ENCODE peak calls at places on chromosomes 6 and 20, in eight cellular contexts. F, W, D, L, E, H, R and U are unnamed samples.

GRCh38 chr6:159977242-159978214 is 8.6 kb downstream of the IGF2R start:
- DNase-seq in F (no peak), W (no peak), D (peak), L (no peak), E (no peak), H (no peak), R (no peak), U (no peak)

GRCh38 chr6:163335056-163335455 is 79.5 kb upstream of the QKI start:
- DNase-seq in F (no peak), W (no peak), D (no peak), L (no peak), E (no peak), H (no peak), R (no peak), U (no peak)

GRCh38 chr6:165571721-165572132 is 91.3 kb downstream of the PDE10A start:
- DNase-seq in F (no peak), W (peak), D (no peak), L (no peak), E (no peak), H (no peak), R (no peak), U (no peak)

GRCh38 chr6:162123797-162124196 is 603.8 kb downstream of the PRKN start:
- DNase-seq in F (no peak), W (no peak), D (peak), L (no peak), E (no peak), H (no peak), R (no peak), U (no peak)

GRCh38 chr6:109060585-109060984 is 34.1 kb downstream of the SESN1 start:
- DNase-seq in F (no peak), W (no peak), D (no peak), L (no peak), E (no peak), H (no peak), R (no peak), U (no peak)

GRCh38 chr20:48329676-48330644 is 497.8 kb downstream of the PREX1 start:
- DNase-seq in F (no peak), W (no peak), D (no peak), L (no peak), E (no peak), H (peak), R (peak), U (no peak)

GRCh38 chr6:119343167-119343566 is 6.4 kb downstream of the MAN1A1 start:
- DNase-seq in F (no peak), W (no peak), D (no peak), L (no peak), E (no peak), H (no peak), R (no peak), U (no peak)

GRCh38 chr20:11379257-11380011 is 538.3 kb upstream of the BTBD3 start:
- DNase-seq in F (no peak), W (peak), D (peak), L (no peak), E (no peak), H (no peak), R (no peak), U (no peak)

GRCh38 chr20:2302369-2302768 is 6.6 kb downstream of the TGM3 start:
- DNase-seq in F (no peak), W (no peak), D (no peak), L (no peak), E (no peak), H (peak), R (no peak), U (no peak)

GRCh38 chr6:84410377-84410776 is 182.9 kb upstream of the CEP162 start:
- DNase-seq in F (no peak), W (no peak), D (no peak), L (no peak), E (no peak), H (no peak), R (no peak), U (no peak)

GRCh38 chr6:6105472-6106036 is 98.8 kb upstream of the NRN1 start:
- DNase-seq in F (no peak), W (no peak), D (no peak), L (no peak), E (no peak), H (no peak), R (no peak), U (no peak)

GRCh38 chr20:63847374-63848002 is 13.8 kb upstream of the ABHD16B start:
- DNase-seq in F (no peak), W (no peak), D (peak), L (no peak), E (no peak), H (peak), R (no peak), U (no peak)

GRCh38 chr6:105402090-105402980 is 547 bp downstream of the PREP start:
- DNase-seq in F (no peak), W (peak), D (peak), L (no peak), E (peak), H (peak), R (peak), U (no peak)

GRCh38 chr6:49946835-49947234 is 17.1 kb downstream of the DEFB114 start:
- DNase-seq in F (no peak), W (no peak), D (no peak), L (no peak), E (no peak), H (no peak), R (no peak), U (no peak)

GRCh38 chr6:150667977-150668716 is 68.5 kb downstream of the PLEKHG1 start:
- DNase-seq in F (peak), W (peak), D (peak), L (peak), E (peak), H (peak), R (peak), U (no peak)

GRCh38 chr20:51129201-51129671 is 106.3 kb upstream of the KCNG1 start:
- DNase-seq in F (no peak), W (no peak), D (no peak), L (no peak), E (peak), H (no peak), R (no peak), U (no peak)

GRCh38 chr6:168025831-168026325 is 28.4 kb downstream of the KIF25 start:
- DNase-seq in F (no peak), W (peak), D (no peak), L (no peak), E (no peak), H (no peak), R (no peak), U (no peak)

GRCh38 chr6:158911746-158912158 is 88.2 kb downstream of the RSPH3 start:
- DNase-seq in F (no peak), W (no peak), D (no peak), L (no peak), E (no peak), H (no peak), R (no peak), U (no peak)

GRCh38 chr6:109174911-109175310 is 79.6 kb downstream of the CEP57L1 start:
- DNase-seq in F (no peak), W (no peak), D (no peak), L (no peak), E (no peak), H (no peak), R (no peak), U (no peak)

GRCh38 chr6:41986339-41986738 is 44.7 kb upstream of the CCND3 start:
- DNase-seq in F (no peak), W (no peak), D (no peak), L (no peak), E (no peak), H (no peak), R (no peak), U (no peak)

GRCh38 chr6:16953905-16954304 is 147.9 kb upstream of the STMND1 start:
- DNase-seq in F (no peak), W (no peak), D (no peak), L (no peak), E (no peak), H (no peak), R (no peak), U (no peak)

GRCh38 chr20:48012401-48012974 is 227.2 kb upstream of the SULF2 start:
- DNase-seq in F (no peak), W (peak), D (no peak), L (no peak), E (no peak), H (peak), R (no peak), U (no peak)

DNA sequence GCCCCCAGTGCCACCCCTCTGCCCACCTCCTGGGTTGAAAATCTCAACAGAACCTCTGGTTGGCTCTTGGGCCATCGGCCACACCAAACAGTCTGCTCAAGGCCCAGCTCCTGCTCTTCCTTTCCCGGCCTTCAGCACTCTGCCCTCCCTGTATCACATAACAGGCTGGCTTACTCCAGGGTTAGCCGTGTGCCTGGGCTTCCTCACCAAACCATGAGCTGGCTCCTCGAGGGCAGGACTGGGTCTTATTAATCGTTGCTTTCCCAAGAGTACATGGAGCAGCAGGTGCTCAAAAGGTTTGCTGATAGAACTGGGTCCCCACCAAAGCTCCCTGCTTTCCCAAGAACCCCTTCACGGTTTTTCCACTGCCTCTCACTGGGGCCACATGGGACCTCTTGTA is 12.7 kb upstream of the FAM83C start:
- DNase-seq in F (no peak), W (no peak), D (no peak), L (no peak), E (no peak), H (no peak), R (peak), U (no peak)
- H3K27ac ChIP-seq in F (no peak), W (peak), D (peak), L (no peak), E (peak), H (peak), R (peak), U (no peak)

DNA sequence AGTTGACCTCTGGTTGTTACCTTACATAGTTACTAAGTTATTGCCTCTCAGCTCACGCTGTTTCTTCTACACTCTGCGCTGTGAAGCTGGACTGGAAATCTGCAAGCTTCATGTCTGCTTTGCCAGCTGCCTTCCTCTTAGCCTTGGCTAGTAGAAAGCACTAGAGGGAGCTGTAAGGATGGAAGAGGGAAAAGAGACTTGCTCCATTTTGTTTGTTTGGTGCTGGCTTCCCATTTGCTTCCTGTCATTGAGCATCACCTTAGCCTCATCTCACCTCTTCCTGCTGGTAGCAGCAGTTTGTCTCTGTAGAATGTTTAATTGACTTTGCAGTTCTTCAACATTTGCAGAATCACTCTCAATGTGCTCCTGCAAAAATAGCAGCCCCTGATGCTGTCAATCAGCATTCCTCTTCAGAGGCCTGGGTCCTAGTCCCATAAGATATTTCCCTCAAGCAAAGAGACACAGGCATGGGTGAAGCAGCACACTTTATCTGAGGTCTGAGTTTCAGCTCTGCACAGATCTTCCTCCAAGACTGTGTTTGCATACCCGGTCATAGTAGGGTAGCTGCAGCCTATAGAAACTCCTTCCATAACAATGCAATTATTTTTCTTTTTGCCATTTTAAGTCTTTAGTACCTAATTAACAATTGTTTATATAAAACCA is 302.2 kb upstream of the EPHA7 start:
- DNase-seq in F (no peak), W (peak), D (no peak), L (no peak), E (no peak), H (no peak), R (no peak), U (no peak)
- TF ChIP-seq CTCF in F (peak), W (peak), D (no peak), L (no peak), E (peak), H (no peak), R (no peak), U (no peak)

GRCh38 chr6:9986273-9986672 is 428.6 kb downstream of the TFAP2A start:
- DNase-seq in F (no peak), W (no peak), D (no peak), L (no peak), E (no peak), H (no peak), R (no peak), U (no peak)
- H3K27ac ChIP-seq in F (no peak), W (no peak), D (no peak), L (no peak), E (no peak), H (no peak), R (no peak), U (no peak)

GRCh38 chr6:31629014-31629413 is 8.5 kb downstream of the PRRC2A start:
- DNase-seq in F (no peak), W (no peak), D (no peak), L (no peak), E (no peak), H (no peak), R (no peak), U (no peak)

GRCh38 chr6:31631209-31631608 is 10.7 kb downstream of the PRRC2A start:
- DNase-seq in F (no peak), W (no peak), D (no peak), L (no peak), E (no peak), H (no peak), R (no peak), U (no peak)

GRCh38 chr6:31626952-31627351 is 6.4 kb downstream of the PRRC2A start:
- DNase-seq in F (no peak), W (no peak), D (no peak), L (no peak), E (no peak), H (no peak), R (no peak), U (no peak)

GRCh38 chr6:31630177-31630934 is 9.8 kb downstream of the PRRC2A start:
- DNase-seq in F (no peak), W (no peak), D (no peak), L (no peak), E (no peak), H (no peak), R (no peak), U (no peak)

GRCh38 chr6:31627690-31628287 is 7.3 kb downstream of the PRRC2A start:
- DNase-seq in F (no peak), W (no peak), D (no peak), L (no peak), E (no peak), H (no peak), R (no peak), U (no peak)
- TF ChIP-seq CTCF in F (no peak), W (no peak), D (no peak), L (no peak), E (no peak), H (no peak), R (no peak), U (no peak)

GRCh38 chr20:24207803-24208300 is 219.3 kb upstream of the GGTLC1 start:
- DNase-seq in F (no peak), W (no peak), D (no peak), L (no peak), E (no peak), H (no peak), R (no peak), U (no peak)

GRCh38 chr20:24208652-24209051 is 220.1 kb upstream of the GGTLC1 start:
- DNase-seq in F (no peak), W (no peak), D (no peak), L (no peak), E (no peak), H (no peak), R (no peak), U (no peak)

GRCh38 chr20:24211972-24212371 is 223.4 kb upstream of the GGTLC1 start:
- DNase-seq in F (no peak), W (no peak), D (no peak), L (no peak), E (no peak), H (no peak), R (no peak), U (no peak)

GRCh38 chr20:24206995-24207394 is 218.4 kb upstream of the GGTLC1 start:
- DNase-seq in F (no peak), W (no peak), D (no peak), L (no peak), E (no peak), H (no peak), R (no peak), U (no peak)

DNA sequence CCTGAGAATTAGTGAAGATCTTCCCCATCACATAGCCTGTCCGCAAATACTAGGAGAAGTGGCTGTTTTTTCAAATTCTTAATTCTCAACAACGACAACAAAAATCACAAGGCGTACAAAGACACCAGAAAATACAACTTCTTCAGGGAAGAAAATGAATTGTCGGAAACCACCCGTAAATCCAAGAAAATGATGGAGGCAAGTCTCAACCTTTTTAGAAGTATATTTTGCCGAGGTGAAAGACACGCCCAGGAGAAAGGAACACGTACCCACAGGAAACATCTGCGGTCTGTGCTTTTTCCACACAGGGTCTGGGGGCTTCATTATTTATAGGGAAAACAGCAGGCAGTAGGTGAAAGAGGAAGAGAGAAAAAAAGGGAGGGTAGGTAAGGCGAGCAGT is 223.9 kb upstream of the GGTLC1 start:
- DNase-seq in F (no peak), W (no peak), D (no peak), L (no peak), E (no peak), H (no peak), R (no peak), U (no peak)
- H3K27ac ChIP-seq in F (no peak), W (no peak), D (no peak), L (no peak), E (no peak), H (no peak), R (no peak), U (no peak)

DNA sequence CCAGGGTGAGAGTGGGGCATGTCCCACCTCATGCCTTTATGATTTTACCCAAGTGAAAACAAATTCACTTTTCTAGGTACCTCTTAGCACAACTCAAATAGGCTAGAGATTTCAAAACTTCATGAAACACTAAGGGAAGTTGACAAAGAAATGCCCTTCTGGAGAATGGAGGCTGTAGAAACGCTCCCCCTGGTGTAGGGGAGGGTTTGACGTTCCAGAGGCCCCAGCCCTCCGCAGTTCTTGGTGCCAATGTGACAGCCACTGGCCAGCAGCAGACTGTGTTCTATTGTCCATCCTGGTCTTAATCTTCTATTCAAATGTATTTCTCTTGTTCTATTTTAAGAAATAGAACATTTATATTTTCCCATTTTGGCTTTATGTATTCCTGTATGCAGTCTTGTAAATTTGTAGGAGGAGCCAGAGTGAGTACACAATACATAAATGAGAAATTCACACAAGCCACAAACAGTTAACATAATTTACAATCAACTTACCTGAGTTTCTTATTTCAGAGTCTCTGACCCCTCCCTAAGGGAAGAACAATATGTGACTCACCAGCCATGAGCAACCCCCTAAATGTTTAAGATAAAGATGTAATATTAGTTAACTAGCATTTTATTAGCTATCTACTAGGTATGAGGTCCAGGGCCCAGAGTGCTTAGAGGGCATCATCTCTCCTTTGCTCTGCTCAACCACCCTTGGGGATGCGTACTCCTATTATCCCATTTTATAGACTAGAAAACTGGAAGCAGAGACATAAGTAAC is 8.8 kb upstream of the MUC21 start:
- DNase-seq in F (no peak), W (no peak), D (no peak), L (no peak), E (no peak), H (no peak), R (no peak), U (no peak)
- TF ChIP-seq CTCF in F (no peak), W (peak), D (no peak), L (no peak), E (no peak), H (peak), R (no peak), U (no peak)

GRCh38 chr20:37524221-37524700 is 3.2 kb downstream of the NNAT start:
- DNase-seq in F (no peak), W (no peak), D (no peak), L (no peak), E (peak), H (no peak), R (peak), U (no peak)
- H3K27ac ChIP-seq in F (no peak), W (no peak), D (no peak), L (no peak), E (peak), H (no peak), R (peak), U (no peak)

GRCh38 chr6:106608080-106608668 is 21.1 kb downstream of the RTN4IP1 start:
- DNase-seq in F (no peak), W (peak), D (no peak), L (no peak), E (peak), H (peak), R (no peak), U (no peak)
- TF ChIP-seq CTCF in F (peak), W (peak), D (no peak), L (peak), E (peak), H (peak), R (peak), U (peak)